ENCODE peak calls at places on chromosomes 7 and 10, in four cellular contexts. D is K562, B is HepG2, E is GM12878. V is an unnamed sample.

GRCh38 chr10:48658243-48658888 is 26.3 kb upstream of the WDFY4 start:
- DNase-seq in D (peak), B (peak), E (no peak), V (peak)

GRCh38 chr7:68424643-68425297 is 1173.5 kb upstream of the AUTS2 start:
- DNase-seq in D (no peak), B (peak), E (no peak), V (no peak)

GRCh38 chr7:27134392-27134791 is 3.8 kb upstream of the HOXA4 start:
- DNase-seq in D (no peak), B (peak), E (peak), V (no peak)

GRCh38 chr7:118185163-118185860 is 1.3 kb downstream of the LSM8 start:
- DNase-seq in D (no peak), B (no peak), E (no peak), V (no peak)

GRCh38 chr7:7103343-7104313 is 78.7 kb upstream of the C1GALT1 start:
- DNase-seq in D (peak), B (peak), E (peak), V (peak)

GRCh38 chr10:48577158-48577557 is 27.7 kb downstream of the ARHGAP22 start:
- DNase-seq in D (no peak), B (no peak), E (no peak), V (no peak)

GRCh38 chr7:113175525-113176097 is 57.3 kb upstream of the SMIM30 start:
- DNase-seq in D (no peak), B (no peak), E (no peak), V (no peak)

GRCh38 chr10:7819126-7819470 is 793 bp downstream of the TAF3 start:
- DNase-seq in D (peak), B (peak), E (no peak), V (peak)

GRCh38 chr7:57505176-57505575 is 55.2 kb downstream of the ZNF716 start:
- DNase-seq in D (no peak), B (no peak), E (no peak), V (no peak)

GRCh38 chr7:9835204-9835603 is 1138.5 kb upstream of the PHF14 start:
- DNase-seq in D (no peak), B (no peak), E (no peak), V (no peak)

GRCh38 chr7:71414490-71414889 is 282.5 kb downstream of the GALNT17 start:
- DNase-seq in D (no peak), B (no peak), E (no peak), V (no peak)

GRCh38 chr10:84178387-84178697 is 4.7 kb downstream of the GPR15LG start:
- DNase-seq in D (no peak), B (no peak), E (no peak), V (no peak)

GRCh38 chr7:100490483-100491191 is 6.9 kb downstream of the NYAP1 start:
- DNase-seq in D (peak), B (no peak), E (no peak), V (no peak)

GRCh38 chr7:5711419-5711818 is 70.0 kb downstream of the RNF216 start:
- DNase-seq in D (no peak), B (no peak), E (no peak), V (no peak)

GRCh38 chr7:4613855-4614548 is 68.1 kb upstream of the FOXK1 start:
- DNase-seq in D (no peak), B (no peak), E (no peak), V (no peak)

GRCh38 chr10:91883549-91884542 is 25.4 kb downstream of the FGFBP3 start:
- DNase-seq in D (no peak), B (peak), E (no peak), V (peak)

GRCh38 chr10:7915923-7916322 is 97.6 kb downstream of the TAF3 start:
- DNase-seq in D (no peak), B (no peak), E (no peak), V (no peak)

GRCh38 chr7:137846588-137847417 is at the start of gene DGKI:
- DNase-seq in D (no peak), B (no peak), E (no peak), V (peak)

GRCh38 chr10:10869592-10869991 is 148.1 kb upstream of the CELF2 start:
- DNase-seq in D (peak), B (no peak), E (peak), V (no peak)

GRCh38 chr10:12252882-12253546 is 57.0 kb downstream of the CDC123 start:
- DNase-seq in D (peak), B (no peak), E (no peak), V (peak)

GRCh38 chr10:127556911-127557310 is 7.8 kb downstream of the NPS start:
- DNase-seq in D (no peak), B (no peak), E (no peak), V (peak)

GRCh38 chr10:127996586-127996985 is 89.7 kb downstream of the PTPRE start:
- DNase-seq in D (no peak), B (no peak), E (no peak), V (no peak)

GRCh38 chr10:7518693-7519092 is 107.9 kb upstream of the SFMBT2 start:
- DNase-seq in D (no peak), B (no peak), E (no peak), V (no peak)

GRCh38 chr7:135620980-135621850 is 41.1 kb upstream of the STMP1 start:
- DNase-seq in D (peak), B (peak), E (no peak), V (peak)

GRCh38 chr10:75654171-75654772 is 222.8 kb downstream of the LRMDA start:
- DNase-seq in D (no peak), B (no peak), E (no peak), V (no peak)

GRCh38 chr10:75108684-75109458 is 2.6 kb upstream of the SAMD8 start:
- DNase-seq in D (peak), B (peak), E (no peak), V (peak)

GRCh38 chr7:138074121-138074520 is 2.1 kb upstream of the AKR1D1 start:
- DNase-seq in D (no peak), B (no peak), E (no peak), V (no peak)

GRCh38 chr7:14351167-14351566 is 361.7 kb upstream of the ETV1 start:
- DNase-seq in D (no peak), B (no peak), E (no peak), V (peak)

GRCh38 chr7:41890631-41891265 is 187.9 kb upstream of the INHBA start:
- DNase-seq in D (no peak), B (no peak), E (no peak), V (no peak)

GRCh38 chr7:88268858-88269257 is 37.8 kb downstream of the STEAP4 start:
- DNase-seq in D (no peak), B (no peak), E (no peak), V (no peak)

GRCh38 chr7:74063646-74064045 is 20.0 kb upstream of the LIMK1 start:
- DNase-seq in D (no peak), B (no peak), E (no peak), V (no peak)

GRCh38 chr7:148501707-148502139 is 88.8 kb upstream of the C7orf33 start:
- DNase-seq in D (no peak), B (no peak), E (peak), V (no peak)

GRCh38 chr10:44478040-44478439 is 93.1 kb upstream of the CXCL12 start:
- DNase-seq in D (peak), B (no peak), E (no peak), V (peak)

GRCh38 chr10:96906864-96907263 is 74.8 kb downstream of the LCOR start:
- DNase-seq in D (no peak), B (no peak), E (peak), V (no peak)

GRCh38 chr7:30987936-30988335 is 24.2 kb downstream of the GHRHR start:
- DNase-seq in D (no peak), B (no peak), E (no peak), V (no peak)

GRCh38 chr10:12782537-12782936 is 219.0 kb downstream of the CCDC3 start:
- DNase-seq in D (peak), B (peak), E (no peak), V (peak)

GRCh38 chr7:149816267-149816751 is 21.9 kb upstream of the ZNF862 start:
- DNase-seq in D (no peak), B (no peak), E (no peak), V (no peak)

GRCh38 chr10:15112657-15113056 is 15.5 kb downstream of the RPP38 start:
- DNase-seq in D (no peak), B (no peak), E (no peak), V (no peak)

GRCh38 chr10:110208614-110209398 is 1.4 kb downstream of the MXI1 start:
- DNase-seq in D (peak), B (no peak), E (no peak), V (no peak)

GRCh38 chr7:71645836-71646235 is 513.9 kb downstream of the GALNT17 start:
- DNase-seq in D (no peak), B (no peak), E (no peak), V (no peak)

GRCh38 chr10:79615577-79615976 is 4.8 kb downstream of the SFTPA1 start:
- DNase-seq in D (no peak), B (no peak), E (no peak), V (no peak)

GRCh38 chr10:79605308-79605707 is 5.4 kb upstream of the SFTPA1 start:
- DNase-seq in D (no peak), B (no peak), E (no peak), V (no peak)

GRCh38 chr10:79608505-79609375 is 2.0 kb upstream of the SFTPA1 start:
- DNase-seq in D (peak), B (peak), E (no peak), V (peak)

DNA sequence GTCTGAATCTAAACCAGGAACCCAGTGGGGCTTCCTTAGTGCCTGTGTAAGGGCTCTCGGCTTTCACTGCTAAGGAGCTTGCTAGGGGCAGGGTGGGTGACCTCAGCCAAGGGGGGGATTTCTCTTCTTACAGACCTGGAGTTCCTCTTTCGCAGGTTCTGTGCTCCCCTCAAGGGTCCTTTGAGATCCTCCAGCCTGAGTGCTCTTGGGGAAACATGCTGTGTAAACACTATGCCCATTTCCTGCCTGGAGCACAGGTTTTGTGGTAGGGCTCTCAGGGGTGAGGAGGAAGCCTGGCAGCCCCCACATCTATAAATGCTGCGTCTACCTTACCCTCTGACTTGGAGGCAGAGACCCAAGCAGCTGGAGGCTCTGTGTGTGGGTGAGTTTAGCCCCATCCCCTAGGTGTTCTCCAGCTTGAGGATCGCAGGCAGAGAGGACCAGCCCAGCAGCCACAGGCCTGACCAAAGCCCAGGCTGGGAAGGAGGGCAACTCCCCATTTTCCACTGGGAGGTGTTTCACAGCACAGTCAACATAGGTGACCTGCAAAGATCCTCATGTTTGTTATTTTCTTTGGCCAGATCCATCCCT is at the start of gene SFTPA1:
- DNase-seq in D (no peak), B (no peak), E (no peak), V (no peak)
- TF ChIP-seq TARDBP in D (no peak), B (no peak), E (no peak), V (no peak)

DNA sequence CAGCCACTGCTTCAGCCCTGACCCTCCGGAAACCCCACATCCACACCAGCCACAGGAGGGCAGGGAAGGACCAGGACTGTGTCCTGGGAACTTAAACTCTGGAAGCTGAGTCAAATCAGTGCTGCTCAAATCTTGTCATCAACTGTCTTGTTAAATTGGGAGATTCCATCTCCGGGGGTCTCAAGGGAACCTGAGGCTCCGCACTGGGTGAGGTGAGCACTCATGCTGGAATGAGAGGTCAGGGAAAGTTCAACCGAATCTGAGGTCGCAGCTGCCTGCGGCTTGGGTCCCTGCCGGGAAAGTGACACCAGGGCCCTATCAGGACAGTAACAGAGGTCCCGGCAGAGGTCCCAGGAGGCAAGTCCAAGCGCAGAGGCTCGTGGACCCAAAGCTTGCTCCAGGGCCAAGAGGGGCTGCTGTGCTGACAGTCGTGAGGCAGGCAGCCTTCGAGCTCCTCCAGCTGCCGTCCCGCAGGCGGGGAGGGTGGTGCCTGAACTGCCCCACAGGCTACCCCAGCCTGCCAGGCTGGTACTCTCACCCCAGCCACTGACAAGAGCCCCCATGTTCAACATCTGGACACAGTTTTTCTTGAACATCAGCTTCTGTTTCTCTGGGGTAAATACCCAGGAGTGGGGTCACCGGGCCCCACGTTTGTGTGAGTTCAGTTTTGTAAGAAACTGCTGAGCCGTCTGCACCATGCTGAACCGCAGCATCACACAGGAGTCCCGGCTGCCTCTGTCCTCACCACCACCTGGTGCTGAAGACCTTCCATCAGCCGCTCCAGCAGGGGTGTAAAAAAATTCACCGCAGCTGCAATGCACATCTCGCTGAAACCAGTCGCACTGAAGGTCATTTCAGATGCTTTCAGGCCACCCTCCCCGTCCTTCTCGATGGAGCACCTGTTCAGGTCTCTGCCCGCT is 101.0 kb downstream of the DIP2C start:
- DNase-seq in D (no peak), B (no peak), E (no peak), V (no peak)
- TF ChIP-seq FOXM1 in D (no peak), B (no peak), E (no peak), V (no peak)

GRCh38 chr10:111323567-111323966 is 246.7 kb downstream of the ADRA2A start:
- DNase-seq in D (no peak), B (peak), E (no peak), V (no peak)
- TF ChIP-seq BHLHE40 in D (no peak), B (no peak), E (no peak), V (no peak)

GRCh38 chr10:104612577-104613205 is 28.4 kb upstream of the SORCS3 start:
- DNase-seq in D (no peak), B (no peak), E (no peak), V (no peak)
- TF ChIP-seq TARDBP in D (no peak), B (no peak), E (no peak), V (no peak)